ENCODE peak calls at places on chromosome 14, in seven cellular contexts. K is Daoy; X is ELR; N is AG04450; Q is GM04504; Y is activated CD4-positive, alpha-beta T cell treated with anti-CD3 and anti-CD28 coated beads for 36 hours; O is iPS-NIHi11. A is an unnamed sample.

GRCh38 chr14:102911991-102912761 is 10.3 kb upstream of the AMN start:
- DNase-seq in K (no peak), X (no peak), N (no peak), Q (no peak), Y (no peak), O (no peak), A (no peak)

GRCh38 chr14:34014936-34015335 is 64.1 kb upstream of the EGLN3 start:
- DNase-seq in K (no peak), X (no peak), N (no peak), Q (no peak), Y (no peak), O (no peak), A (no peak)

GRCh38 chr14:33057585-33057984 is 118.9 kb downstream of the NPAS3 start:
- DNase-seq in K (no peak), X (no peak), N (no peak), Q (no peak), Y (no peak), O (no peak), A (no peak)

GRCh38 chr14:54845616-54846015 is 57.0 kb downstream of the GCH1 start:
- DNase-seq in K (no peak), X (no peak), N (no peak), Q (no peak), Y (no peak), O (no peak), A (no peak)

GRCh38 chr14:93285048-93285447 is 47.8 kb downstream of the BTBD7 start:
- DNase-seq in K (no peak), X (no peak), N (no peak), Q (no peak), Y (no peak), O (no peak), A (no peak)

GRCh38 chr14:101595887-101596721 is 34.8 kb downstream of the DIO3 start:
- DNase-seq in K (no peak), X (no peak), N (no peak), Q (no peak), Y (peak), O (peak), A (no peak)

GRCh38 chr14:76051717-76052459 is 66.3 kb downstream of the IFT43 start:
- DNase-seq in K (no peak), X (no peak), N (no peak), Q (no peak), Y (no peak), O (peak), A (no peak)

GRCh38 chr14:74922752-74923401 is at the start of gene RPS6KL1:
- DNase-seq in K (peak), X (peak), N (peak), Q (peak), Y (peak), O (peak), A (no peak)

GRCh38 chr14:104998801-104999200 is 13.2 kb downstream of the CLBA1 start:
- DNase-seq in K (no peak), X (no peak), N (no peak), Q (no peak), Y (no peak), O (no peak), A (no peak)

GRCh38 chr14:99609245-99610117 is 5.5 kb upstream of the CCDC85C start:
- DNase-seq in K (no peak), X (peak), N (no peak), Q (no peak), Y (peak), O (no peak), A (no peak)

GRCh38 chr14:65396082-65396910 is 16.2 kb upstream of the FUT8 start:
- DNase-seq in K (no peak), X (no peak), N (no peak), Q (no peak), Y (no peak), O (no peak), A (no peak)

GRCh38 chr14:96629082-96629481 is 126.9 kb downstream of the PAPOLA start:
- DNase-seq in K (no peak), X (no peak), N (no peak), Q (no peak), Y (no peak), O (no peak), A (no peak)

GRCh38 chr14:33676135-33676566 is 274.7 kb downstream of the EGLN3 start:
- DNase-seq in K (peak), X (peak), N (no peak), Q (no peak), Y (peak), O (peak), A (peak)

GRCh38 chr14:95023886-95024285 is 133.4 kb downstream of the DICER1 start:
- DNase-seq in K (peak), X (peak), N (no peak), Q (peak), Y (no peak), O (no peak), A (peak)

GRCh38 chr14:80764496-80764895 is 177.0 kb downstream of the CEP128 start:
- DNase-seq in K (no peak), X (peak), N (no peak), Q (no peak), Y (no peak), O (no peak), A (peak)

GRCh38 chr14:75941030-75941429 is 40.8 kb downstream of the TGFB3 start:
- DNase-seq in K (no peak), X (no peak), N (no peak), Q (no peak), Y (no peak), O (no peak), A (no peak)

GRCh38 chr14:47790477-47790876 is 115.1 kb upstream of the MDGA2 start:
- DNase-seq in K (peak), X (no peak), N (no peak), Q (no peak), Y (no peak), O (no peak), A (peak)

GRCh38 chr14:74018029-74018703 is 922 bp downstream of the ENTPD5 start:
- DNase-seq in K (peak), X (peak), N (no peak), Q (peak), Y (peak), O (no peak), A (peak)

GRCh38 chr14:104223810-104224515 is 85.6 kb downstream of the KIF26A start:
- DNase-seq in K (no peak), X (no peak), N (no peak), Q (no peak), Y (no peak), O (no peak), A (no peak)